ENCODE peak calls at places on chromosomes 12 and 14, in seven cellular contexts. I, W, G, F, U, K and Q are unnamed samples.

GRCh38 chr12:47551426-47551851 is 154.4 kb downstream of the RPAP3 start:
- DNase-seq in K (no peak), U (peak), F (no peak), W (no peak), G (peak), I (peak), Q (no peak)

GRCh38 chr12:106863185-106863584 is 88.7 kb downstream of the RIC8B start:
- DNase-seq in F (no peak), G (peak), U (no peak), W (no peak), K (no peak), I (no peak), Q (no peak)

GRCh38 chr14:33567736-33568124 is 383.1 kb downstream of the EGLN3 start:
- DNase-seq in K (no peak), I (no peak), G (peak), W (no peak), F (no peak), U (no peak), Q (no peak)

GRCh38 chr12:106187155-106187789 is 48.5 kb upstream of the NUAK1 start:
- DNase-seq in U (no peak), K (no peak), I (no peak), G (no peak), F (no peak), W (no peak), Q (no peak)

GRCh38 chr14:31962920-31963319 is 114.2 kb upstream of the ARHGAP5 start:
- DNase-seq in G (no peak), U (no peak), W (no peak), I (no peak), K (no peak), F (no peak), Q (no peak)

GRCh38 chr12:84542289-84542688 is 370.3 kb downstream of the SLC6A15 start:
- DNase-seq in K (no peak), G (no peak), I (no peak), W (no peak), F (no peak), U (peak), Q (no peak)

GRCh38 chr14:76152333-76152681 is 585 bp downstream of the GPATCH2L start:
- DNase-seq in W (peak), G (peak), I (peak), U (peak), F (peak), K (peak), Q (no peak)

GRCh38 chr14:90986510-90986909 is 73.9 kb downstream of the RPS6KA5 start:
- DNase-seq in U (no peak), K (no peak), I (no peak), W (no peak), F (no peak), G (no peak), Q (no peak)

GRCh38 chr12:54352022-54352531 is 12.2 kb downstream of the GPR84 start:
- DNase-seq in W (peak), F (no peak), G (peak), U (no peak), K (peak), I (no peak), Q (no peak)

GRCh38 chr12:49019435-49020317 is 1.1 kb upstream of the PRKAG1 start:
- DNase-seq in F (peak), U (no peak), I (no peak), W (peak), K (peak), G (peak), Q (no peak)

GRCh38 chr12:112855375-112855774 is 51.4 kb upstream of the OAS1 start:
- DNase-seq in G (no peak), I (no peak), F (no peak), W (no peak), U (no peak), K (peak), Q (no peak)

GRCh38 chr12:19191563-19191962 is 62.0 kb downstream of the PLEKHA5 start:
- DNase-seq in I (no peak), G (no peak), F (no peak), K (no peak), W (no peak), U (no peak), Q (no peak)

GRCh38 chr14:30385925-30386324 is 173.0 kb upstream of the G2E3 start:
- DNase-seq in G (no peak), W (no peak), K (no peak), I (no peak), F (no peak), U (no peak), Q (no peak)

GRCh38 chr14:67941456-67942018 is 122.0 kb downstream of the RAD51B start:
- DNase-seq in U (no peak), K (no peak), W (no peak), I (no peak), F (no peak), G (peak), Q (no peak)

GRCh38 chr14:75877292-75877691 is 104.5 kb downstream of the TGFB3 start:
- DNase-seq in K (no peak), I (peak), G (peak), W (no peak), U (no peak), F (no peak), Q (no peak)

GRCh38 chr12:70443274-70443673 is 77.2 kb downstream of the KCNMB4 start:
- DNase-seq in G (peak), U (peak), I (peak), W (no peak), F (no peak), K (no peak), Q (no peak)

GRCh38 chr12:110349521-110350151 is 53.9 kb downstream of the ANAPC7 start:
- DNase-seq in G (no peak), K (no peak), U (no peak), W (peak), F (no peak), I (no peak), Q (no peak)

GRCh38 chr12:9133243-9133938 is 17.7 kb upstream of the A2M start:
- DNase-seq in I (no peak), G (no peak), W (no peak), F (no peak), U (no peak), K (no peak), Q (no peak)

GRCh38 chr12:4268549-4269181 is 4.9 kb upstream of the CCND2 start:
- DNase-seq in G (peak), F (peak), K (no peak), W (no peak), U (no peak), I (no peak), Q (no peak)

GRCh38 chr12:93813972-93814821 is 137.0 kb downstream of the CRADD start:
- DNase-seq in I (peak), W (no peak), G (peak), F (no peak), U (no peak), K (no peak), Q (no peak)

GRCh38 chr12:11729008-11729407 is 79.5 kb downstream of the ETV6 start:
- DNase-seq in K (no peak), F (no peak), I (no peak), G (no peak), W (no peak), U (no peak), Q (no peak)

GRCh38 chr12:22333186-22333745 is 1.2 kb downstream of the ST8SIA1 start:
- DNase-seq in G (peak), U (peak), W (no peak), K (no peak), F (no peak), I (peak), Q (no peak)

GRCh38 chr14:52602131-52602530 is 49.5 kb downstream of the GPR137C start:
- DNase-seq in I (no peak), W (no peak), F (no peak), G (no peak), K (no peak), U (no peak), Q (no peak)